ENCODE peak calls at places on chromosomes 5 and 9, in six cellular contexts. X, H, L, J, O and P are unnamed samples.

GRCh38 chr5:32027717-32028321 is 146.3 kb downstream of the GOLPH3 start:
- DNase-seq in J (peak; percentile 94), X (peak; percentile 85), O (no peak), L (peak; percentile 96), H (no peak), P (no peak)

GRCh38 chr5:114362197-114362976 is 517 bp downstream of the KCNN2 start:
- DNase-seq in H (peak; percentile 24), L (no peak), O (peak; percentile 37), J (peak; percentile 18), X (no peak), P (no peak)

GRCh38 chr9:13083973-13084528 is 195.4 kb downstream of the MPDZ start:
- DNase-seq in O (no peak), J (peak; percentile 54), X (no peak), H (no peak), L (peak; percentile 3), P (no peak)

GRCh38 chr5:151742870-151743294 is 15.5 kb downstream of the ATOX1 start:
- DNase-seq in J (peak; percentile 71), L (no peak), O (peak; percentile 63), X (no peak), H (peak; percentile 44), P (no peak)

GRCh38 chr5:137651022-137651421 is 84.9 kb downstream of the KLHL3 start:
- DNase-seq in X (no peak), L (no peak), H (no peak), O (no peak), J (no peak), P (no peak)

GRCh38 chr9:116580853-116581252 is 106.3 kb upstream of the TRIM32 start:
- DNase-seq in J (no peak), L (no peak), O (no peak), X (no peak), H (no peak), P (no peak)

GRCh38 chr9:127543221-127543620 is 68.9 kb upstream of the STXBP1 start:
- DNase-seq in O (no peak), X (no peak), L (no peak), H (no peak), J (no peak), P (no peak)

GRCh38 chr9:96858018-96858573 is 3.8 kb upstream of the ZNF782 start:
- DNase-seq in L (no peak), O (no peak), J (peak; percentile 78), H (no peak), X (no peak), P (no peak)

GRCh38 chr5:73232266-73233041 is 59.5 kb downstream of the TMEM174 start:
- DNase-seq in O (no peak), J (no peak), L (no peak), H (no peak), X (no peak), P (no peak)

GRCh38 chr5:79849061-79849460 is 142.0 kb downstream of the MTX3 start:
- DNase-seq in L (no peak), X (no peak), J (no peak), H (no peak), O (no peak), P (peak; percentile 48)

GRCh38 chr5:168356592-168356991 is 65.1 kb downstream of the WWC1 start:
- DNase-seq in O (no peak), J (no peak), X (no peak), L (no peak), H (no peak), P (no peak)

GRCh38 chr9:7273575-7273974 is 515.8 kb downstream of the KDM4C start:
- DNase-seq in H (no peak), L (peak; percentile 1), X (no peak), O (no peak), J (peak; percentile 3), P (no peak)
- TF ChIP-seq CTCF in H (peak; percentile 56), L (peak; percentile 60), X (no peak), O (peak; percentile 82), J (peak; percentile 63), P (peak; percentile 64)

DNA sequence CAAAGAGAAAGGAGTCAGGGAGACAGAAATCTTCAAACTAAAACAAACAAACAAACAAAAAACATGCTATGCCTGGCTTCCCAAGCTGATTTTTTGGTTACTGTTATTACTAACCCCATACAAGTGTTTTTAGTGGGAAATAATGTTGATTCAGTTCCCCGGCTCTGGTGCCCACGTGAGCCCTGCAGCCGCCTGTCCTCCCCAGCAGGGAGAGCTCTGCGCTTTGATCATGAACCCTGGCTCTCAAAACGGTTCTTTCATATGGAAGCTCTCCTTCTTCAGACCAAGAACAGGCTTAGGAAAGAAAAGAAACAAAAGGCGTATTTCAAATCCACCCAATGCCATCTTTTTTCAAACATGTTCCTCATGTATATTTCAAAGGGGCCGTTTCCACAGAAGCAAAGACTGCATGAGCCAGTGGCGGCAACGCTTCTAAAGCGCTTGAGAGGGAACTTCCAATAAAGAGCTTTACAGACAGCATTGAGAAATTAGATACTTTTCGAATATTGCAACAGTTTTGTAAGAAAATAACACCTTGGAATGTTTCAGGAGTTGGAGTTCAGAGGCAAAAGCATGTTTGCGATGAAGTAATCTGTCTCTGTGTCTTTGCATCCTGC is 74.8 kb downstream of the ICE1 start:
- DNase-seq in O (peak; percentile 80), L (no peak), J (peak; percentile 61), H (peak; percentile 33), X (no peak), P (no peak)
- TF ChIP-seq CTCF in O (peak; percentile 85), L (peak; percentile 81), J (peak; percentile 77), H (peak; percentile 72), X (no peak), P (peak; percentile 83)

DNA sequence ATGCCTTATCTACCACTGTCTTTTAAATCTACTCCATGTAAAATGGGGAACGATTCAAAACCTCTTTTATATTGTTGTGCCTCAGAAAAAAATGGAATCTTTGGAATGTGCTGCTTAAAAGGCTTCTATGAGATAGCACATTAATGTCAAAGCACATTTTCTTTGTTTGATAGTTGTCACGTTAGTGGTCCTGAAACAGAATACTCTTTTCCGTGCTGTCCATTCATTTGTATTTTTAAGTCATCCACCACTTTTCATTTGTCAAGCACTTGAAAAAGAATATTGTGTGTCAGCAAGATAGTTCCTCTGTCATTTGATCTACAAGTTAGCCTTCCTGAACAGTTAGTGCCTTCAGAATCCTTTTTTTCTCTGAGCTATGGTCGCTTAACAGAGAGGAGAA is 246.9 kb downstream of the MAST4 start:
- DNase-seq in L (no peak), O (no peak), H (no peak), X (no peak), J (no peak), P (no peak)
- TF ChIP-seq CTCF in L (no peak), O (no peak), H (no peak), X (no peak), J (no peak), P (no peak)

GRCh38 chr9:15510789-15511575 is at the start of gene PSIP1:
- DNase-seq in L (peak; percentile 43), H (peak; percentile 80), O (peak; percentile 83), X (peak; percentile 46), J (peak; percentile 70), P (peak; percentile 85)
- TF ChIP-seq CTCF in L (no peak), H (peak; percentile 10), O (peak; percentile 15), X (peak; percentile 25), J (peak; percentile 60), P (peak; percentile 41)

GRCh38 chr5:76483433-76483832 is 80.3 kb downstream of the IQGAP2 start:
- DNase-seq in L (no peak), H (no peak), X (no peak), J (no peak), O (no peak), P (no peak)
- TF ChIP-seq CTCF in L (no peak), H (no peak), X (no peak), J (peak; percentile 35), O (no peak), P (no peak)

DNA sequence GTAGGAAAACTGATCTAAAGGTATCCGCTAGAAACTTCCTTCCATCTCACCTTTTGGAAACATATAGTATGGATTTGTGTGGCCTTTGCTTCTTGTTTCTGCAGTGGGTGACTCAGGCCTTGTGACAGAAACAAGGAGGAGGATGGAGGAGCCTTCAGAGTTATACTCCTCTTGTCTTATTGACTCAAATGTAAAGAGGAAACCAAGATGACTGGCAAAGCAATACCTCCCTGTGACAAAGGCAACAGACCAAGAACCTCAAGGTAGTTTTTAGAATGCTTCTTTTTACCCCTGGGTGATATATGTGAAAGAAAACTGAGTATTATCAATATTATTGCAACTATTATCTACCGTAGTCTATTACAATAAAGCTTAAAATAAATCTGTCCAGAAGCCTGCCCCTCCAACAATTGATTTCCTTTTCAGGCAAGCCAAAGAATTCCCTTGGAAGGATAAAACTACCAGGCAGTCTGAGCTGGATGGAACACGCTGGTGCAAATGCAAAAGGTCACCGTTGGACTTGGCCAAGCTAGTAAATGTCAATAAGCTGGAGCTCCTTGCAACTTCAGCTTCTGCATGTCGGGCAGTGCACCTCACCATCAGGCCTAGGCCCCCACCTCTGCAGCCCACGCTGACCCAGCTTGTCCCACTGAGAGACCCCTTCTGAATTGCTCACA is 123.5 kb upstream of the SLIT3 start:
- DNase-seq in H (no peak), O (no peak), J (no peak), L (no peak), X (no peak), P (no peak)
- TF ChIP-seq CTCF in H (no peak), O (no peak), J (no peak), L (no peak), X (no peak), P (no peak)

DNA sequence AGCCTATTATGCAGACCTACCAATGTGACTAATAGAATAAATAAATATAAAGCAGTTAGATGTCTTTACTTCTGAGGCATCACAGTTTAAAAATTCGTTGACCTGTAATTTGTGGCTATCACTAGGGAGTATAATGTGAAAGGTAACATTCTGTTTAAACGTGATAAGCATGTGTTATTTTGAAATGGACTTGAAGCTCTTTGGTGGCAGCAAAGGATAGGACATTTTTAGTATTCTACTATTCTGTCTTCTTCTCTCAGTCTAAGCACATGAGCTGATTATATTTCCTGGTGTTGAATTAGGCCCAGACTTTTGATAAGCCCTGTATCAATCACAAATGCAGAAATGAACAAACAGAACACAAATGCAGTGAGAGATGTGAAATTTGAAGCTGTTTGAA is 974.0 kb upstream of the CDH10 start:
- DNase-seq in L (no peak), J (no peak), X (no peak), O (no peak), H (no peak), P (no peak)
- TF ChIP-seq CTCF in L (no peak), J (no peak), X (no peak), O (no peak), H (no peak), P (no peak)

GRCh38 chr9:76512826-76513225 is 53.8 kb downstream of the GCNT1 start:
- DNase-seq in O (no peak), X (no peak), J (peak; percentile 73), H (no peak), L (no peak), P (no peak)

GRCh38 chr9:76521244-76521673 is 62.3 kb downstream of the GCNT1 start:
- DNase-seq in O (no peak), H (no peak), L (no peak), X (no peak), J (no peak), P (no peak)

GRCh38 chr9:76519027-76519835 is 60.2 kb downstream of the GCNT1 start:
- DNase-seq in L (no peak), O (no peak), J (no peak), X (no peak), H (no peak), P (no peak)

GRCh38 chr9:76516871-76517270 is 57.9 kb downstream of the GCNT1 start:
- DNase-seq in H (no peak), X (no peak), J (no peak), O (no peak), L (no peak), P (no peak)

GRCh38 chr9:76516350-76516749 is 57.4 kb downstream of the GCNT1 start:
- DNase-seq in O (no peak), H (no peak), X (peak; percentile 26), L (no peak), J (no peak), P (no peak)
- TF ChIP-seq CTCF in O (no peak), H (no peak), X (no peak), L (no peak), J (no peak), P (no peak)

GRCh38 chr9:92728831-92729734 is 35.5 kb downstream of the BICD2 start:
- DNase-seq in J (peak; percentile 36), O (peak; percentile 35), X (no peak), H (no peak), L (no peak), P (peak; percentile 65)
- TF ChIP-seq CTCF in J (peak; percentile 79), O (no peak), X (no peak), H (peak; percentile 43), L (no peak), P (peak; percentile 51)